ENCODE peak calls at places on chromosomes 5 and 9, in five cellular contexts. One of them, this sample, is unnamed.

GRCh38 chr9:92960561-92961290 is 13.4 kb downstream of the FGD3 start:
- DNase-seq in neural crest cell: no peak
- DNase-seq in B cell: no peak
- DNase-seq in CD8-positive, alpha-beta T cell: no peak
- DNase-seq in cardiac fibroblast: no peak
- DNase-seq in this sample: no peak

GRCh38 chr9:4844031-4844430 is 51.3 kb downstream of the RCL1 start:
- DNase-seq in B cell: no peak
- DNase-seq in CD8-positive, alpha-beta T cell: no peak
- DNase-seq in neural crest cell: no peak
- DNase-seq in cardiac fibroblast: no peak
- DNase-seq in this sample: no peak

GRCh38 chr5:132017316-132017715 is 5.9 kb upstream of the ACSL6 start:
- DNase-seq in B cell: no peak
- DNase-seq in CD8-positive, alpha-beta T cell: peak
- DNase-seq in cardiac fibroblast: no peak
- DNase-seq in neural crest cell: no peak
- DNase-seq in this sample: no peak

GRCh38 chr5:138960145-138960692 is 85.1 kb upstream of the LRRTM2 start:
- DNase-seq in B cell: no peak
- DNase-seq in neural crest cell: no peak
- DNase-seq in cardiac fibroblast: no peak
- DNase-seq in CD8-positive, alpha-beta T cell: no peak
- DNase-seq in this sample: no peak

GRCh38 chr9:27665121-27665520 is 91.8 kb upstream of the C9orf72 start:
- DNase-seq in B cell: no peak
- DNase-seq in CD8-positive, alpha-beta T cell: no peak
- DNase-seq in cardiac fibroblast: no peak
- DNase-seq in neural crest cell: no peak
- DNase-seq in this sample: no peak

GRCh38 chr5:26805076-26805475 is 233.3 kb downstream of the CDH9 start:
- DNase-seq in cardiac fibroblast: no peak
- DNase-seq in B cell: no peak
- DNase-seq in CD8-positive, alpha-beta T cell: no peak
- DNase-seq in neural crest cell: no peak
- DNase-seq in this sample: no peak

GRCh38 chr9:115883467-115884329 is 269.9 kb upstream of the PAPPA start:
- DNase-seq in neural crest cell: peak
- DNase-seq in CD8-positive, alpha-beta T cell: no peak
- DNase-seq in cardiac fibroblast: peak
- DNase-seq in B cell: no peak
- DNase-seq in this sample: no peak

GRCh38 chr9:109894921-109895758 is 115.1 kb downstream of the PALM2AKAP2 start:
- DNase-seq in neural crest cell: no peak
- DNase-seq in cardiac fibroblast: peak
- DNase-seq in B cell: no peak
- DNase-seq in CD8-positive, alpha-beta T cell: no peak
- DNase-seq in this sample: no peak

GRCh38 chr5:175478384-175479124 is at the start of gene SFXN1:
- DNase-seq in cardiac fibroblast: peak
- DNase-seq in B cell: peak
- DNase-seq in neural crest cell: peak
- DNase-seq in CD8-positive, alpha-beta T cell: peak
- DNase-seq in this sample: peak

GRCh38 chr9:7186175-7186574 is 428.4 kb downstream of the KDM4C start:
- DNase-seq in B cell: no peak
- DNase-seq in cardiac fibroblast: peak
- DNase-seq in neural crest cell: no peak
- DNase-seq in CD8-positive, alpha-beta T cell: no peak
- DNase-seq in this sample: no peak

GRCh38 chr5:140468188-140468587 is 66.6 kb downstream of the ANKHD1 start:
- DNase-seq in cardiac fibroblast: peak
- DNase-seq in neural crest cell: no peak
- DNase-seq in CD8-positive, alpha-beta T cell: no peak
- DNase-seq in B cell: no peak
- DNase-seq in this sample: no peak

GRCh38 chr9:14170973-14171596 is 142.9 kb downstream of the NFIB start:
- DNase-seq in CD8-positive, alpha-beta T cell: no peak
- DNase-seq in neural crest cell: no peak
- DNase-seq in B cell: no peak
- DNase-seq in cardiac fibroblast: peak
- DNase-seq in this sample: no peak

GRCh38 chr5:143585970-143586369 is 182.5 kb upstream of the NR3C1 start:
- DNase-seq in B cell: no peak
- DNase-seq in neural crest cell: no peak
- DNase-seq in cardiac fibroblast: peak
- DNase-seq in CD8-positive, alpha-beta T cell: no peak
- DNase-seq in this sample: no peak

GRCh38 chr5:6606884-6607558 is 25.8 kb downstream of the NSUN2 start:
- DNase-seq in cardiac fibroblast: no peak
- DNase-seq in CD8-positive, alpha-beta T cell: no peak
- DNase-seq in neural crest cell: no peak
- DNase-seq in B cell: no peak
- DNase-seq in this sample: no peak

GRCh38 chr5:5588386-5588785 is 165.9 kb downstream of the ICE1 start:
- DNase-seq in CD8-positive, alpha-beta T cell: no peak
- DNase-seq in B cell: no peak
- DNase-seq in cardiac fibroblast: no peak
- DNase-seq in neural crest cell: no peak
- DNase-seq in this sample: no peak

GRCh38 chr5:113186061-113186460 is 209.5 kb downstream of the DCP2 start:
- DNase-seq in neural crest cell: no peak
- DNase-seq in B cell: no peak
- DNase-seq in cardiac fibroblast: no peak
- DNase-seq in CD8-positive, alpha-beta T cell: no peak
- DNase-seq in this sample: no peak

GRCh38 chr5:134085411-134085810 is 29.1 kb upstream of the TCF7 start:
- DNase-seq in neural crest cell: no peak
- DNase-seq in CD8-positive, alpha-beta T cell: no peak
- DNase-seq in B cell: no peak
- DNase-seq in cardiac fibroblast: no peak
- DNase-seq in this sample: no peak

GRCh38 chr5:94463739-94464138 is 154.7 kb downstream of the KIAA0825 start:
- DNase-seq in B cell: no peak
- DNase-seq in CD8-positive, alpha-beta T cell: no peak
- DNase-seq in neural crest cell: no peak
- DNase-seq in cardiac fibroblast: peak
- DNase-seq in this sample: no peak

GRCh38 chr5:91651704-91652103 is 268.6 kb upstream of the ARRDC3 start:
- DNase-seq in neural crest cell: no peak
- DNase-seq in CD8-positive, alpha-beta T cell: no peak
- DNase-seq in B cell: no peak
- DNase-seq in cardiac fibroblast: no peak
- DNase-seq in this sample: no peak

GRCh38 chr5:131749138-131749537 is 47.7 kb downstream of the FNIP1 start:
- DNase-seq in CD8-positive, alpha-beta T cell: no peak
- DNase-seq in cardiac fibroblast: peak
- DNase-seq in neural crest cell: no peak
- DNase-seq in B cell: no peak
- DNase-seq in this sample: no peak

GRCh38 chr9:72680593-72681317 is 159.3 kb downstream of the TMC1 start:
- DNase-seq in CD8-positive, alpha-beta T cell: no peak
- DNase-seq in neural crest cell: no peak
- DNase-seq in cardiac fibroblast: no peak
- DNase-seq in B cell: no peak
- DNase-seq in this sample: no peak

GRCh38 chr5:168262042-168262743 is 29.3 kb upstream of the WWC1 start:
- DNase-seq in CD8-positive, alpha-beta T cell: no peak
- DNase-seq in B cell: no peak
- DNase-seq in cardiac fibroblast: no peak
- DNase-seq in neural crest cell: no peak
- DNase-seq in this sample: no peak

GRCh38 chr5:59285300-59286017 is 608.1 kb downstream of the PDE4D start:
- DNase-seq in neural crest cell: no peak
- DNase-seq in CD8-positive, alpha-beta T cell: no peak
- DNase-seq in B cell: no peak
- DNase-seq in cardiac fibroblast: no peak
- DNase-seq in this sample: no peak

GRCh38 chr5:53170748-53171349 is 61.3 kb upstream of the MOCS2 start:
- DNase-seq in B cell: no peak
- DNase-seq in CD8-positive, alpha-beta T cell: no peak
- DNase-seq in neural crest cell: peak
- DNase-seq in cardiac fibroblast: peak
- DNase-seq in this sample: no peak

GRCh38 chr9:107386396-107386795 is 103.2 kb downstream of the KLF4 start:
- DNase-seq in CD8-positive, alpha-beta T cell: no peak
- DNase-seq in B cell: no peak
- DNase-seq in cardiac fibroblast: no peak
- DNase-seq in neural crest cell: no peak
- DNase-seq in this sample: no peak

GRCh38 chr5:5026407-5026780 is 113.7 kb upstream of the ADAMTS16 start:
- DNase-seq in cardiac fibroblast: no peak
- DNase-seq in B cell: no peak
- DNase-seq in neural crest cell: no peak
- DNase-seq in CD8-positive, alpha-beta T cell: no peak
- DNase-seq in this sample: no peak

GRCh38 chr9:136742640-136743391 is at the start of gene LCN10:
- DNase-seq in B cell: no peak
- DNase-seq in cardiac fibroblast: no peak
- DNase-seq in CD8-positive, alpha-beta T cell: no peak
- DNase-seq in neural crest cell: no peak
- DNase-seq in this sample: no peak

GRCh38 chr9:108297025-108297424 is 558.8 kb downstream of the ACTL7B start:
- DNase-seq in cardiac fibroblast: peak
- DNase-seq in B cell: no peak
- DNase-seq in neural crest cell: no peak
- DNase-seq in CD8-positive, alpha-beta T cell: no peak
- DNase-seq in this sample: no peak

GRCh38 chr5:145936401-145937131 is at the start of gene SH3RF2:
- DNase-seq in CD8-positive, alpha-beta T cell: no peak
- DNase-seq in B cell: no peak
- DNase-seq in neural crest cell: peak
- DNase-seq in cardiac fibroblast: peak
- DNase-seq in this sample: no peak

GRCh38 chr9:116355153-116355827 is 201.7 kb downstream of the PAPPA start:
- DNase-seq in neural crest cell: no peak
- DNase-seq in CD8-positive, alpha-beta T cell: no peak
- DNase-seq in cardiac fibroblast: peak
- DNase-seq in B cell: no peak
- DNase-seq in this sample: no peak

GRCh38 chr5:57725628-57726504 is 243.3 kb upstream of the ACTBL2 start:
- DNase-seq in B cell: no peak
- DNase-seq in cardiac fibroblast: no peak
- DNase-seq in CD8-positive, alpha-beta T cell: no peak
- DNase-seq in neural crest cell: no peak
- DNase-seq in this sample: no peak

GRCh38 chr5:53481887-53482716 is 1.7 kb downstream of the FST start:
- DNase-seq in neural crest cell: peak
- DNase-seq in cardiac fibroblast: peak
- DNase-seq in B cell: peak
- DNase-seq in CD8-positive, alpha-beta T cell: peak
- DNase-seq in this sample: peak

GRCh38 chr5:87004101-87004500 is 263.6 kb upstream of the RASA1 start:
- DNase-seq in cardiac fibroblast: peak
- DNase-seq in CD8-positive, alpha-beta T cell: no peak
- DNase-seq in neural crest cell: no peak
- DNase-seq in B cell: no peak
- DNase-seq in this sample: no peak

GRCh38 chr5:138054863-138055558 is 22.1 kb upstream of the FAM13B start:
- DNase-seq in cardiac fibroblast: peak
- DNase-seq in B cell: no peak
- DNase-seq in CD8-positive, alpha-beta T cell: no peak
- DNase-seq in neural crest cell: peak
- DNase-seq in this sample: no peak

GRCh38 chr5:131328536-131329186 is 64.8 kb downstream of the CDC42SE2 start:
- DNase-seq in neural crest cell: no peak
- DNase-seq in CD8-positive, alpha-beta T cell: no peak
- DNase-seq in B cell: no peak
- DNase-seq in cardiac fibroblast: peak
- DNase-seq in this sample: no peak

GRCh38 chr5:157267766-157268480 is 2.0 kb downstream of the CYFIP2 start:
- DNase-seq in CD8-positive, alpha-beta T cell: no peak
- DNase-seq in cardiac fibroblast: no peak
- DNase-seq in B cell: peak
- DNase-seq in neural crest cell: no peak
- DNase-seq in this sample: no peak
- TF ChIP-seq CTCF in CD8-positive, alpha-beta T cell: no peak
- TF ChIP-seq CTCF in cardiac fibroblast: no peak
- TF ChIP-seq CTCF in B cell: no peak
- TF ChIP-seq CTCF in neural crest cell: peak
- TF ChIP-seq CTCF in this sample: no peak

GRCh38 chr5:177336603-177337494 is 14.6 kb downstream of the LMAN2 start:
- DNase-seq in CD8-positive, alpha-beta T cell: no peak
- DNase-seq in neural crest cell: no peak
- DNase-seq in cardiac fibroblast: no peak
- DNase-seq in B cell: peak
- DNase-seq in this sample: no peak

GRCh38 chr5:177335701-177336065 is 15.8 kb downstream of the LMAN2 start:
- DNase-seq in neural crest cell: no peak
- DNase-seq in B cell: peak
- DNase-seq in cardiac fibroblast: no peak
- DNase-seq in CD8-positive, alpha-beta T cell: no peak
- DNase-seq in this sample: no peak

GRCh38 chr5:177335043-177335700 is 16.3 kb downstream of the LMAN2 start:
- DNase-seq in cardiac fibroblast: no peak
- DNase-seq in B cell: peak
- DNase-seq in neural crest cell: no peak
- DNase-seq in CD8-positive, alpha-beta T cell: no peak
- DNase-seq in this sample: no peak

GRCh38 chr5:177334155-177334551 is 17.3 kb downstream of the LMAN2 start:
- DNase-seq in neural crest cell: no peak
- DNase-seq in B cell: peak
- DNase-seq in CD8-positive, alpha-beta T cell: no peak
- DNase-seq in cardiac fibroblast: no peak
- DNase-seq in this sample: no peak

GRCh38 chr5:177336112-177336511 is 15.4 kb downstream of the LMAN2 start:
- DNase-seq in CD8-positive, alpha-beta T cell: no peak
- DNase-seq in B cell: no peak
- DNase-seq in cardiac fibroblast: peak
- DNase-seq in neural crest cell: no peak
- DNase-seq in this sample: no peak
- TF ChIP-seq CTCF in CD8-positive, alpha-beta T cell: no peak
- TF ChIP-seq CTCF in B cell: peak
- TF ChIP-seq CTCF in cardiac fibroblast: peak
- TF ChIP-seq CTCF in neural crest cell: peak
- TF ChIP-seq CTCF in this sample: peak

GRCh38 chr5:60883229-60883628 is 39.2 kb upstream of the ELOVL7 start:
- DNase-seq in cardiac fibroblast: peak
- DNase-seq in B cell: no peak
- DNase-seq in neural crest cell: no peak
- DNase-seq in CD8-positive, alpha-beta T cell: no peak
- DNase-seq in this sample: no peak
- TF ChIP-seq CTCF in cardiac fibroblast: peak
- TF ChIP-seq CTCF in B cell: no peak
- TF ChIP-seq CTCF in neural crest cell: peak
- TF ChIP-seq CTCF in CD8-positive, alpha-beta T cell: no peak
- TF ChIP-seq CTCF in this sample: no peak

DNA sequence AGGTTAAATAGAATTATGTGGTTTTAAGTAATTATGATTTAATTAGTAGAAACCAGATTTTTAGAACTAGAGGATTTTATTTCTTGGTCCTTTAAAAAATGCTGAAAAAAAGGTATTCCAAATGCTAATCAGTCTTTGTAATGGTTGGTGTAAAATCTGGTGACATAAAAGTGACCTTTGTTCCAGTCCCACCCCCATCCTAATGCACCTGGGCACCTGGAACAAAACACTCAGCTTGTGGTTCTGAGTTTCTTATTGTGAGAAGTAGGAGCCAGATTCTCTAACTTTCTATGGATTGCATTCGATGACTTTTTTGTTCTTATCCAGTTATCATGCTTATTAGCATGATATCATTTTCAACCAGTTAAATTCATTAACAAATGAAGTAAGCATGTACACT is 115.1 kb upstream of the CTNND2 start:
- DNase-seq in B cell: no peak
- DNase-seq in CD8-positive, alpha-beta T cell: no peak
- DNase-seq in neural crest cell: no peak
- DNase-seq in cardiac fibroblast: no peak
- DNase-seq in this sample: no peak
- TF ChIP-seq CTCF in B cell: no peak
- TF ChIP-seq CTCF in CD8-positive, alpha-beta T cell: no peak
- TF ChIP-seq CTCF in neural crest cell: no peak
- TF ChIP-seq CTCF in cardiac fibroblast: no peak
- TF ChIP-seq CTCF in this sample: no peak

This sample was measured in natural killer cell.